ENCODE peak calls at places on chromosomes 5 and 9, in five cellular contexts. V, Z, X, U and I are unnamed samples.

GRCh38 chr9:34559616-34560546 is 29.6 kb downstream of the CNTFR start:
- DNase-seq in Z (peak), U (no peak), V (no peak), X (peak), I (peak)

GRCh38 chr5:90408571-90409317 is 812 bp downstream of the CETN3 start:
- DNase-seq in Z (no peak), X (no peak), U (no peak), V (no peak), I (no peak)

GRCh38 chr5:10303699-10304170 is 4.0 kb downstream of the CMBL start:
- DNase-seq in V (no peak), Z (no peak), X (no peak), U (no peak), I (no peak)

GRCh38 chr9:35001803-35002502 is 12.4 kb downstream of the DNAJB5 start:
- DNase-seq in Z (no peak), V (no peak), X (peak), U (no peak), I (no peak)

GRCh38 chr5:55231476-55232193 is 1.8 kb downstream of the CCNO start:
- DNase-seq in X (peak), Z (no peak), U (no peak), V (peak), I (no peak)

GRCh38 chr9:132474253-132474652 is 64.2 kb downstream of the CFAP77 start:
- DNase-seq in V (no peak), U (no peak), Z (no peak), X (no peak), I (peak)

GRCh38 chr5:68368686-68369359 is 153.3 kb downstream of the PIK3R1 start:
- DNase-seq in X (no peak), V (no peak), Z (no peak), U (no peak), I (no peak)

GRCh38 chr5:152953788-152954483 is 536.5 kb upstream of the GRIA1 start:
- DNase-seq in U (no peak), V (no peak), Z (no peak), X (no peak), I (no peak)

GRCh38 chr9:127096208-127096607 is 26.2 kb downstream of the ANGPTL2 start:
- DNase-seq in V (no peak), X (no peak), U (no peak), Z (no peak), I (no peak)

GRCh38 chr9:130490981-130491380 is 46.2 kb downstream of the ASS1 start:
- DNase-seq in V (no peak), X (no peak), Z (no peak), U (no peak), I (no peak)

GRCh38 chr5:44046581-44047327 is 342.5 kb downstream of the FGF10 start:
- DNase-seq in V (no peak), U (no peak), X (no peak), Z (no peak), I (no peak)

GRCh38 chr5:149416977-149417713 is 38.1 kb upstream of the IL17B start:
- DNase-seq in Z (no peak), V (peak), X (no peak), U (no peak), I (no peak)

GRCh38 chr9:134066923-134067851 is 639 bp downstream of the BRD3 start:
- DNase-seq in U (peak), X (peak), Z (no peak), V (peak), I (no peak)

GRCh38 chr9:34642679-34643078 is 3.8 kb upstream of the GALT start:
- DNase-seq in U (no peak), Z (no peak), X (no peak), V (no peak), I (no peak)

GRCh38 chr5:56176155-56176798 is 56.9 kb downstream of the ANKRD55 start:
- DNase-seq in V (no peak), X (no peak), Z (no peak), U (no peak), I (no peak)

GRCh38 chr5:6962256-6962655 is 249.0 kb downstream of the TENT4A start:
- DNase-seq in V (no peak), U (no peak), X (no peak), Z (no peak), I (no peak)

GRCh38 chr5:179530069-179530998 is 20.0 kb upstream of the RUFY1 start:
- DNase-seq in Z (peak), X (peak), U (peak), V (peak), I (peak)

GRCh38 chr5:174920906-174921550 is 196.6 kb downstream of the MSX2 start:
- DNase-seq in Z (no peak), X (no peak), V (no peak), U (no peak), I (peak)

GRCh38 chr5:76960004-76960625 is 7.3 kb downstream of the CRHBP start:
- DNase-seq in X (no peak), V (no peak), U (no peak), Z (no peak), I (peak)

GRCh38 chr5:133316346-133317343 is 264.8 kb downstream of the HSPA4 start:
- DNase-seq in U (no peak), X (peak), V (no peak), Z (no peak), I (no peak)

GRCh38 chr9:101912698-101913097 is 174.3 kb upstream of the GRIN3A start:
- DNase-seq in X (no peak), Z (no peak), U (no peak), V (no peak), I (no peak)

GRCh38 chr5:147382776-147383175 is 127.1 kb downstream of the DPYSL3 start:
- DNase-seq in U (no peak), Z (no peak), V (no peak), X (no peak), I (no peak)

GRCh38 chr9:12680341-12680740 is 12.8 kb upstream of the TYRP1 start:
- DNase-seq in Z (no peak), U (no peak), V (no peak), X (peak), I (no peak)

GRCh38 chr5:111953351-111954127 is 196.5 kb upstream of the NREP start:
- DNase-seq in U (no peak), X (no peak), Z (no peak), V (no peak), I (peak)

GRCh38 chr9:98997580-98997979 is 53.9 kb downstream of the COL15A1 start:
- DNase-seq in X (no peak), U (no peak), V (no peak), Z (no peak), I (peak)

GRCh38 chr9:33125871-33126822 is 41.0 kb downstream of the B4GALT1 start:
- DNase-seq in V (no peak), U (no peak), Z (no peak), X (no peak), I (peak)

GRCh38 chr5:167012281-167013034 is 1279.0 kb upstream of the WWC1 start:
- DNase-seq in Z (no peak), V (no peak), X (no peak), U (no peak), I (no peak)
- H3K27ac ChIP-seq in Z (no peak), V (no peak), X (no peak), U (no peak), I (no peak)

DNA sequence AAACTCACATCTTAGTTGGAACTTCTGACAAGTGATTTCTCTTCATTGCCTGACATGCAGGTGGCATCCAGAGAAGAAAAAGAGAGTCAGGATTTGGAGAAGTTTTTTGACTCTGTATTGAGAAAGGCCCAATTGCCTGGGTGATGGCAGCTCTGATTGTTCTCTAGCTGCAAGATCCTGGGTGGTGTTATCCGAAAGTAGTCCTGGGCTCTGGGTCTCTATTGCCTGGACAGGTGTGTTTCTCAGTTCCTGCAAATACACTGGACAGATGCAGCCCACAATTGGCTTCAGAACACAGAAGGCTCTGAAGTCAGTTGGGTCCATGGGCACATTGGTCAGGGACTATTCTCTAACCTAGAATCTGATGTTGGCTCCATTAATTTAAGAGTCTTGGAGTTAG is 67.4 kb downstream of the RGS3 start:
- DNase-seq in V (no peak), Z (no peak), U (no peak), X (no peak), I (no peak)
- H3K27ac ChIP-seq in V (no peak), Z (peak), U (no peak), X (no peak), I (no peak)

GRCh38 chr5:127586811-127587210 is 62.1 kb upstream of the CTXN3 start:
- DNase-seq in U (no peak), X (no peak), V (no peak), Z (no peak), I (no peak)
- H3K27ac ChIP-seq in U (no peak), X (no peak), V (no peak), Z (no peak), I (no peak)

DNA sequence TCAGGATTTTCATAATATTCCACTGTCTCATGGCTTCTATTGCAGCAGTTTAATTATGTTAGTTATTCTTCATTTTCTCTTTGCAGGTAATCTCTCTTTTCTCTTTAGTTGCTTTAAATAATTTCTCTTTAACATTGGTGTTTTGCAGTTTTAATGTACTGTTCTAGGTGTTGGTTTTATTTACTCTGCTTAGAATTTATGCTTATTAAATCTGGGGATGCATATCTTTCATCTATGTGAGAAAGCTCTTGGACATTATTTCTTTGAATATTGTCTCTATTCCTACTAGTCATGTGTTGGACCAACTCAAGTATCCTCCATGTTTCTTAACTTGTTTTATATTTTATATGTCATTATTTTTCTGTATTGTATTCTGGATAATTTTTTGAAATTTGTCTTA is 218.7 kb upstream of the TUT7 start:
- DNase-seq in U (no peak), V (no peak), Z (no peak), X (no peak), I (no peak)
- H3K27ac ChIP-seq in U (no peak), V (no peak), Z (no peak), X (no peak), I (no peak)

DNA sequence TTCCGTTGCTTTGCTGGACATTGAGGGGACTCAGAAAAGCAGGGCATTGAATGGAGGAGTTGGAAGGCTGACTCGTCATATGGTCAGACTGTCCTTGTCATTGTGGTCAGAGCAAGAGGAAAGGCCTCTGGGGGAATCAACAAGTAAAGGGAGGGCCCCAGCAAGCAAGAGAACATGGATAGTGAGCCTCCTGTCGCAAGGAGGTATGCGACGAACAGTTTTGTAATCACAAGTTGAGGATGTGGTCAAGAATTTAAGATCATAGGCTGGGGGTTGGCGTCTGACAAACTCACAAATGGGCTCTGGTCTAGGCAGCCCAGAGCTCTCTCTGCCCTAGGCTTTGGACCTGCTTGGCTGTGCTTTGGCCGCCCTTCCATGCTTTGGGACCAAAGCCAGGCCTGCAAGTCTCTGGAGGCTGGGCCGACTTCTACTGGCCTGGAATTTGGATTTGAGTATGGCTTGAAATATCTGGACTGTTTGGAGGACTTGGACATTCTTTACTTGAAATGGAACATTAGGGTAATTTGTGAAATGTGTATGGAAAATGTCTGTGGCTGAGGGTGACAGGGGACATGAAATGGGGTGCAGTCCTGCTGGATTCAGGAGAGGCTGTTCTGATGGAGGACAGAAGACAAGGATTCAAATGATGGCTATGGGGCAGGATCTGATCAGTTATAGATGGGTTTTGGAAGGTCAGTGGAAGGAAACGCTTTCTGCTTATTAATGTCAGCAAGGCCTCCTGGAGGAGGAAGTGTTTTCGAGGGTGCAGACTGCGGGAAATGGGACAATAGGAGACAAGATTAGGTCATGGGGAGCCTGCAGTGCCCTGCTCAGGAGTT is 19.2 kb upstream of the NDST1 start:
- DNase-seq in X (peak), V (peak), U (no peak), Z (no peak), I (no peak)
- H3K27ac ChIP-seq in X (no peak), V (peak), U (no peak), Z (peak), I (peak)

DNA sequence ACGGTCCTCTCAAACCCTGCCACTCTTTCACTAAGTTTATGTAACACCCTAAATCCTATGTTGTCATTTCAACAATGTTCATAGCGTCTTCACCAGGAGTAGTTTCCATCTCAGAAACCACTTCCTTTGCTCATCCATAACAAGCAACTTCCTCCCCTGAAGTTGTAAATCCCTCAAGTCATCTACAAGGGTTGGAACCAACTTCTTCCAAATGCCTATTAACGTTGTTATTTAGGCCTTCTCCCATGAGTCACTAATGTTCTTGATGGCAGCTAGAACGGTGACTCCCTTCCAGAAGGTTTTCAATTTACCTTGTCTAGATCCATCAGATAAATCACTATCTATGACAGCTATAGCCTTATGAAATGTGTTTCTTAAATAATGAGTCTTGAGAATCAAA is 73.4 kb upstream of the TARS1 start:
- DNase-seq in U (no peak), V (no peak), X (no peak), Z (no peak), I (no peak)
- H3K27ac ChIP-seq in U (no peak), V (no peak), X (no peak), Z (no peak), I (no peak)

GRCh38 chr5:142301487-142302035 is 23.3 kb downstream of the SPRY4 start:
- DNase-seq in U (no peak), Z (no peak), V (no peak), X (no peak), I (no peak)

GRCh38 chr5:142303576-142303975 is 21.2 kb downstream of the SPRY4 start:
- DNase-seq in V (no peak), Z (no peak), U (no peak), X (no peak), I (no peak)

GRCh38 chr5:142305211-142305610 is 19.6 kb downstream of the SPRY4 start:
- DNase-seq in Z (no peak), X (no peak), V (no peak), U (no peak), I (no peak)

GRCh38 chr5:142306077-142306502 is 18.7 kb downstream of the SPRY4 start:
- DNase-seq in U (no peak), X (no peak), V (no peak), Z (no peak), I (no peak)

GRCh38 chr5:142304013-142304701 is 20.7 kb downstream of the SPRY4 start:
- DNase-seq in Z (no peak), V (no peak), U (no peak), X (no peak), I (no peak)
- H3K27ac ChIP-seq in Z (no peak), V (no peak), U (no peak), X (no peak), I (no peak)